ENCODE peak calls at places on chromosomes 3 and 15, in nine cellular contexts. U is ovary, E is aorta, X is fibroblast of lung, Y is lower lobe of right lung, R is cardiac muscle cell, L is H1, M is small intestine, T is GM23248. V is an unnamed sample.

GRCh38 chr15:73800662-73801345 is 47.7 kb upstream of the INSYN1 start:
- DNase-seq in L (no peak), M (no peak), T (peak; percentile 95), Y (no peak), E (peak; percentile 79), U (peak; percentile 34), X (peak; percentile 84), R (no peak), V (peak; percentile 80)

GRCh38 chr3:152185287-152185686 is 83.4 kb upstream of the MBNL1 start:
- DNase-seq in Y (no peak), M (no peak), R (no peak), E (no peak), U (no peak), T (no peak), L (no peak), X (no peak), V (no peak)

GRCh38 chr3:153164009-153164550 is 2.1 kb downstream of the RAP2B start:
- DNase-seq in T (peak; percentile 15), X (no peak), M (no peak), E (no peak), L (no peak), Y (no peak), R (no peak), U (no peak), V (no peak)

GRCh38 chr15:100836501-100836900 is 43.1 kb upstream of the ALDH1A3 start:
- DNase-seq in E (no peak), R (no peak), U (no peak), T (no peak), Y (no peak), M (no peak), L (no peak), X (no peak), V (no peak)

GRCh38 chr3:183579967-183580720 is 24.6 kb upstream of the KLHL6 start:
- DNase-seq in X (peak; percentile 20), U (peak; percentile 62), T (peak; percentile 30), M (peak; percentile 61), Y (no peak), L (no peak), R (no peak), E (no peak), V (no peak)

GRCh38 chr15:57031605-57032004 is 113.2 kb downstream of the TCF12 start:
- DNase-seq in T (peak; percentile 17), Y (no peak), R (no peak), E (peak; percentile 52), L (no peak), U (peak; percentile 40), M (no peak), X (peak; percentile 84), V (peak; percentile 67)

GRCh38 chr15:36810656-36811449 is 231.4 kb downstream of the CDIN1 start:
- DNase-seq in U (no peak), E (no peak), R (no peak), X (no peak), L (no peak), M (no peak), T (no peak), Y (no peak), V (no peak)

GRCh38 chr3:184351511-184352148 is 9.8 kb downstream of the CLCN2 start:
- DNase-seq in R (no peak), Y (no peak), U (peak; percentile 58), T (no peak), X (no peak), L (no peak), M (no peak), E (no peak), V (no peak)

GRCh38 chr3:190902292-190902691 is 39.8 kb upstream of the GMNC start:
- DNase-seq in E (no peak), L (no peak), Y (no peak), T (no peak), R (no peak), M (no peak), X (no peak), U (no peak), V (no peak)

GRCh38 chr3:80232760-80233159 is 465.0 kb upstream of the ROBO1 start:
- DNase-seq in L (no peak), E (no peak), T (peak; percentile 60), X (peak; percentile 93), R (no peak), Y (no peak), U (no peak), M (no peak), V (peak; percentile 97)

GRCh38 chr15:58467722-58468436 is 36.1 kb downstream of the LIPC start:
- DNase-seq in R (no peak), M (no peak), X (no peak), Y (no peak), U (peak; percentile 55), L (no peak), T (no peak), E (no peak), V (no peak)

GRCh38 chr15:66851226-66852063 is 149.4 kb downstream of the SMAD6 start:
- DNase-seq in R (peak; percentile 93), X (peak; percentile 86), M (peak; percentile 75), E (peak; percentile 91), L (peak; percentile 90), Y (peak; percentile 92), T (peak; percentile 93), U (peak; percentile 90), V (peak; percentile 68)

GRCh38 chr3:123755508-123755907 is 128.6 kb downstream of the MYLK start:
- DNase-seq in X (no peak), T (peak; percentile 43), M (no peak), Y (no peak), E (no peak), R (no peak), U (no peak), L (peak; percentile 19), V (no peak)

DNA sequence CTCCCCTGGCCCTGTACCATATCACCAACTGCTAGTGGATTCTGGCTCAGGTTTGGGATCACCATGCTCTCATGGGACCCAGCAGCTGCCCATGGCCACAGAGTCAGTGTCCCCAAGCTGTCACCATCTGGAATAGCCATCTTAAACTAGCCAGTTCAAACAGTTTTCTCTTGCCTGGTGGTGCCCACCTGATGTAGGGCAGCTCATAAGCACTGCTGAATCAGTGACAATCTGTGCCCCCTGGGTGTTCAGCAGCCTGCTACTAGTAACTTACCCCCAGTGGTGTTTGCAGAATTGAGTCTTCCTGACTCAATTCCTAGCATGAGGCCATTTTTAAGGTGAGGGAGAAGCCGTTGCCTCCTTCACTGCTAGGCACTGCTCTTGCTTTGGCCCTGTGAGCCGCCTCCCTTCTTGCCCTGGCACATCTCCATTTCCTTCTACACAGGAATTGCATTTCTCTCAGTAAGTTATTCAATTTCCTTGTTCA is 7.9 kb downstream of the RPSA start:
- DNase-seq in M (no peak), T (peak; percentile 29), X (peak; percentile 19), U (no peak), L (peak; percentile 61), R (no peak), E (no peak), Y (no peak), V (no peak)
- H3K27ac ChIP-seq in M (no peak overlapping the region), T (no peak overlapping the region), X (no peak overlapping the region), U (no peak overlapping the region), L (peak overlapping the region; percentile 32), R (peak overlapping the region; percentile 41), E (no peak overlapping the region), Y (no peak overlapping the region), V (no peak overlapping the region)

GRCh38 chr3:65793495-65794200 is 245.1 kb downstream of the MAGI1 start:
- DNase-seq in X (no peak), E (no peak), M (peak; percentile 27), T (no peak), R (no peak), Y (no peak), L (no peak), U (no peak), V (no peak)
- H3K4me3 ChIP-seq in X (no peak overlapping the region), E (no peak overlapping the region), M (no peak overlapping the region), T (no peak overlapping the region), R (no peak overlapping the region), Y (no peak overlapping the region), L (no peak overlapping the region), U (no peak overlapping the region), V (no peak overlapping the region)

GRCh38 chr3:188901126-188901525 is 270.6 kb upstream of the TPRG1 start:
- DNase-seq in E (no peak), R (no peak), U (no peak), M (no peak), T (peak; percentile 79), L (no peak), Y (no peak), X (peak; percentile 29), V (peak; percentile 32)
- H3K27ac ChIP-seq in E (peak overlapping the region; percentile 46), R (no peak overlapping the region), U (no peak overlapping the region), M (no peak overlapping the region), T (peak overlapping the region; percentile 81), L (no peak overlapping the region), Y (peak overlapping the region; percentile 44), X (no peak overlapping the region), V (peak overlapping the region; percentile 84)

GRCh38 chr3:56724580-56725142 is 41.6 kb upstream of the TASOR start:
- DNase-seq in M (no peak), X (no peak), Y (no peak), R (peak; percentile 2), E (no peak), T (no peak), L (no peak), U (no peak), V (no peak)
- H3K4me3 ChIP-seq in M (no peak overlapping the region), X (no peak overlapping the region), Y (no peak overlapping the region), R (no peak overlapping the region), E (no peak overlapping the region), T (no peak overlapping the region), L (no peak overlapping the region), U (no peak overlapping the region), V (no peak overlapping the region)

DNA sequence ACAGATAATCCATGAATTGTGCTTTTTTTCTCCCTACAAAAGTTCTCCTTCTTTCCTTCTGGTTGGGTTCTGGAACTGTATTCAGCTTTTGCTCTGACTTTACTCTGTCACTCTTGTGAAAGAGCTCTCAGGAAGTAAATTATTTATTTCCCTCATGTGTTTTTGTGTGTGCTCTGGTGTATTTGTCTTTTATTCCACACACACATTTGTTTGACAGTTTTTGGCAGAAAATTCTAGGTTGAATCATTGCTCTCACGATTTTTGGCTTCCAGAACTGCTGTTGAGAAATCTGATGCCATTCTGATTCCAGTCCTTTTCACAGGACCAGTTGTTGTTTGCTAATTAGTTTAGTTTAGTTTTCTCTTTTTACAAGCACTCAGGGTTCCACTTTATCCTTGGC is 172.8 kb downstream of the PLCH1 start:
- DNase-seq in R (no peak), Y (no peak), U (no peak), M (no peak), L (no peak), E (no peak), X (peak; percentile 44), T (peak; percentile 66), V (no peak)
- H3K27ac ChIP-seq in R (no peak overlapping the region), Y (no peak overlapping the region), U (no peak overlapping the region), M (no peak overlapping the region), L (no peak overlapping the region), E (no peak overlapping the region), X (no peak overlapping the region), T (no peak overlapping the region), V (no peak overlapping the region)

GRCh38 chr3:72441284-72441994 is 406.8 kb downstream of the SHQ1 start:
- DNase-seq in L (no peak), R (no peak), T (peak; percentile 26), E (no peak), Y (no peak), X (no peak), M (no peak), U (no peak), V (peak; percentile 20)
- H3K4me3 ChIP-seq in L (no peak overlapping the region), R (no peak overlapping the region), T (no peak overlapping the region), E (no peak overlapping the region), Y (no peak overlapping the region), X (no peak overlapping the region), M (no peak overlapping the region), U (no peak overlapping the region), V (no peak overlapping the region)